ENCODE peak calls at places on chromosomes 3 and 15, in nine cellular contexts. One of them, this sample, is unnamed. For H3K27me3, the result is how much of the 10 kb centered on the place peaks cover.

GRCh38 chr3:33057320-33058298 is 39.3 kb downstream of the GLB1 start:
- DNase-seq in GM23338: no peak
- DNase-seq in A673: no peak
- DNase-seq in keratinocyte: no peak
- DNase-seq in mammary epithelial cell: no peak
- DNase-seq in DND-41: no peak
- DNase-seq in neural progenitor cell: no peak
- DNase-seq in GM23248: no peak
- DNase-seq in fibroblast of lung: no peak
- DNase-seq in this sample: peak

GRCh38 chr3:176075491-176075890 is 1121.8 kb downstream of the TBL1XR1 start:
- DNase-seq in DND-41: no peak
- DNase-seq in A673: no peak
- DNase-seq in keratinocyte: no peak
- DNase-seq in neural progenitor cell: no peak
- DNase-seq in GM23248: no peak
- DNase-seq in mammary epithelial cell: no peak
- DNase-seq in GM23338: no peak
- DNase-seq in fibroblast of lung: no peak
- DNase-seq in this sample: no peak

GRCh38 chr3:79424811-79425210 is 343.0 kb downstream of the ROBO1 start:
- DNase-seq in GM23248: no peak
- DNase-seq in fibroblast of lung: no peak
- DNase-seq in A673: no peak
- DNase-seq in mammary epithelial cell: peak
- DNase-seq in GM23338: no peak
- DNase-seq in DND-41: no peak
- DNase-seq in keratinocyte: peak
- DNase-seq in neural progenitor cell: no peak
- DNase-seq in this sample: no peak

GRCh38 chr3:52213005-52213404 is 12.4 kb downstream of the TLR9 start:
- DNase-seq in A673: no peak
- DNase-seq in neural progenitor cell: no peak
- DNase-seq in mammary epithelial cell: no peak
- DNase-seq in fibroblast of lung: no peak
- DNase-seq in GM23248: no peak
- DNase-seq in DND-41: no peak
- DNase-seq in keratinocyte: no peak
- DNase-seq in GM23338: no peak
- DNase-seq in this sample: no peak

GRCh38 chr3:99601493-99601892 is 36.9 kb upstream of the COL8A1 start:
- DNase-seq in GM23248: no peak
- DNase-seq in A673: no peak
- DNase-seq in neural progenitor cell: no peak
- DNase-seq in fibroblast of lung: no peak
- DNase-seq in keratinocyte: no peak
- DNase-seq in DND-41: no peak
- DNase-seq in GM23338: no peak
- DNase-seq in mammary epithelial cell: no peak
- DNase-seq in this sample: no peak

GRCh38 chr3:100899440-100900091 is 93.7 kb downstream of the ABI3BP start:
- DNase-seq in neural progenitor cell: no peak
- DNase-seq in DND-41: no peak
- DNase-seq in GM23248: no peak
- DNase-seq in mammary epithelial cell: no peak
- DNase-seq in fibroblast of lung: no peak
- DNase-seq in A673: peak
- DNase-seq in GM23338: no peak
- DNase-seq in keratinocyte: no peak
- DNase-seq in this sample: no peak

GRCh38 chr3:126128504-126129407 is 44.8 kb upstream of the SLC41A3 start:
- DNase-seq in A673: no peak
- DNase-seq in GM23338: no peak
- DNase-seq in DND-41: no peak
- DNase-seq in mammary epithelial cell: no peak
- DNase-seq in neural progenitor cell: no peak
- DNase-seq in GM23248: no peak
- DNase-seq in keratinocyte: no peak
- DNase-seq in fibroblast of lung: no peak
- DNase-seq in this sample: no peak

GRCh38 chr3:104673981-104674380 is 692.7 kb upstream of the ALCAM start:
- DNase-seq in GM23248: no peak
- DNase-seq in GM23338: no peak
- DNase-seq in keratinocyte: no peak
- DNase-seq in mammary epithelial cell: no peak
- DNase-seq in neural progenitor cell: no peak
- DNase-seq in fibroblast of lung: no peak
- DNase-seq in DND-41: no peak
- DNase-seq in A673: no peak
- DNase-seq in this sample: peak

GRCh38 chr3:135310317-135310716 is 515.3 kb downstream of the EPHB1 start:
- DNase-seq in A673: no peak
- DNase-seq in neural progenitor cell: no peak
- DNase-seq in keratinocyte: no peak
- DNase-seq in GM23248: no peak
- DNase-seq in fibroblast of lung: no peak
- DNase-seq in mammary epithelial cell: no peak
- DNase-seq in DND-41: no peak
- DNase-seq in GM23338: peak
- DNase-seq in this sample: no peak

GRCh38 chr15:48313216-48313615 is 18.0 kb upstream of the DUT start:
- DNase-seq in GM23338: no peak
- DNase-seq in keratinocyte: no peak
- DNase-seq in A673: no peak
- DNase-seq in GM23248: no peak
- DNase-seq in neural progenitor cell: no peak
- DNase-seq in DND-41: no peak
- DNase-seq in mammary epithelial cell: no peak
- DNase-seq in fibroblast of lung: no peak
- DNase-seq in this sample: no peak

GRCh38 chr3:35929158-35929557 is 289.8 kb downstream of the ARPP21 start:
- DNase-seq in keratinocyte: no peak
- DNase-seq in A673: no peak
- DNase-seq in fibroblast of lung: no peak
- DNase-seq in DND-41: no peak
- DNase-seq in mammary epithelial cell: no peak
- DNase-seq in neural progenitor cell: no peak
- DNase-seq in GM23338: no peak
- DNase-seq in GM23248: no peak
- DNase-seq in this sample: peak

GRCh38 chr3:34832865-34833508 is 806.3 kb upstream of the ARPP21 start:
- DNase-seq in keratinocyte: no peak
- DNase-seq in neural progenitor cell: peak
- DNase-seq in GM23338: no peak
- DNase-seq in A673: no peak
- DNase-seq in mammary epithelial cell: no peak
- DNase-seq in DND-41: no peak
- DNase-seq in GM23248: no peak
- DNase-seq in fibroblast of lung: no peak
- DNase-seq in this sample: no peak

GRCh38 chr15:99326235-99326634 is 75.0 kb downstream of the LRRC28 start:
- DNase-seq in neural progenitor cell: no peak
- DNase-seq in mammary epithelial cell: peak
- DNase-seq in A673: no peak
- DNase-seq in fibroblast of lung: no peak
- DNase-seq in DND-41: no peak
- DNase-seq in GM23338: no peak
- DNase-seq in keratinocyte: no peak
- DNase-seq in GM23248: no peak
- DNase-seq in this sample: no peak

DNA sequence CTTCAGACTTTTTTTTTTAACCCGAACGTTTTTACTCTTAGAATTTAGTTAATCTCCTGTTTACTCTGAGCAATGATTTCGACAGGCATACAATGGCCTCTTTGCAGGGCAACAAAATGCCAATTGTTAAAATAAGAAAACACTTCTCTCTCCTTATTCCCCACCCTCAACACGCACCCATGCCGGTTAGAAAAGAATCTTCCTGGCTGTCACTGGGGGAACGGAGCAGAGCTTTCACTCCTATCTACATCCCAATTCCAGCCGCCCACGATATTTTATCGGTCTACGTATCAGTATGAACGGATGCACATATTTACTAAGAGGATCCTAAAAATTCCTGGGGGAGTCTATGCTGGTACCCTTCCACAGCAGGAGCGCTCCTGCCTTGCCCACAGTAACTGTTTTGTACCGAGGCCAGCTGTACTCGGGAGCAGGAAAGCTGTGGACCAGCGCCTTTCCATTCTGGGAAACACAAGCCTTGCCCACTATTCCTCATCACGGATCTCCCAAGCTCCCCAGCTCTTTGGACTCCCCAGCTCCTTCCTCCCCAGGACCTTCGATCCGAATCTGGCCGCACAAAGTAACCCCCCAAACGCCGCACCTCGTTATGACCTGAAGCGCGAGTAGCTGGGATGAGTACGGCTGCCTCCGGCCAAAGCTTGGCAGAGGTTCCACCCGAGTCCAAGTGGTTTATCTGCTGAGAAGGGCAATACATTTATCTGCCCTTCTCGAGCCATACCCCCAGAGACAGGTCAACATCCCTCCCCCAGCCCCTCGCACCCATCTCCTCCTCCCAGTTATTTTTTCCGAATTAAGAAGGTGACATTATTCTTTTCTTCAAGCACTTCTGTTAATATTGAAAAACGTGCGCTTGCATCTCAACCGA is 2.2 kb upstream of the FOXB1 start:
- DNase-seq in A673: no peak
- DNase-seq in GM23248: no peak
- DNase-seq in GM23338: peak
- DNase-seq in neural progenitor cell: peak
- DNase-seq in DND-41: no peak
- DNase-seq in fibroblast of lung: no peak
- DNase-seq in mammary epithelial cell: no peak
- DNase-seq in keratinocyte: no peak
- DNase-seq in this sample: no peak
- H3K27me3 ChIP-seq in A673: half or more
- H3K27me3 ChIP-seq in GM23248: half or more
- H3K27me3 ChIP-seq in GM23338: half or more
- H3K27me3 ChIP-seq in neural progenitor cell: half or more
- H3K27me3 ChIP-seq in DND-41: under half
- H3K27me3 ChIP-seq in fibroblast of lung: half or more
- H3K27me3 ChIP-seq in mammary epithelial cell: half or more
- H3K27me3 ChIP-seq in keratinocyte: half or more
- H3K27me3 ChIP-seq in this sample: half or more

DNA sequence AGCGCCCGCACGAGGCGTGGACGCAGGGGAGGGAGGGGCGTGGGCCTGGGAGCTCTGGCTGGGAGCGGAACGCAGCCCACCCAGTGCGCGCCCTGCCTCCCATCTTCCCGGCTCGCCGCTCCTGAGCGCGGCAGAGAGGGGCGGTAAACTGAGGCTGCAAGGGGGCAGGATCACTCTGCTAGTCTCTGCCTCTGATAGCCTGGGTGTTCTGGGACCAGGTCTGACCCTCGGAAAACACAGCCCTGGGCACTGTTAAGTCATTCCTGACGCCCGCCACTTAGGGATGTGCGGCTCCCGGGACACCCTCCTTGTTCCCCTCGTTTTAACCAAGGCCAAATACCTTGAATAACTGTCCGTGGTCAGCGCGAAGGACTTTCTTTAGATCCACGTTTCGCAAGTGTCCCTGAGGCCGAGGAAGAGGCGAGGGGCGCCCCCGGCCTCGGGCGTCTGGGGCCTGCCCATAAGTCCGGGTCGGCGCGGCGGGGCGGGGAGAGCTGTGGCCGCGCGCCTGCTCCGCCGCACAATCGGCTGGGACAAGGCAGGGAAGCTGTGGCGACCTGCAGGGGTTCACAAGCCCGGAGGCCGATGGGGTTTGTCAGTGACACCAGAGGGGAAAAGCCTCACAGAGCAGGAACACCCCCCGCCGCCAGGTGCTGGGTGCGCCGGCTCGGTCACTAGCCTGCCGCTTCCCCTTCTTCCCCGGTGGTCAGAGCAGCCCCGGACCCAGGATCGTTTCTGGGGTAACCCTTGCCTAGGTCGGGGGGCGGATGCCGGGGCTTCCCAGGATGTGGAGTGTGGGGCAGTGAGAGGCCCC is 1.5 kb downstream of the ITPKA start:
- DNase-seq in keratinocyte: no peak
- DNase-seq in GM23248: no peak
- DNase-seq in neural progenitor cell: peak
- DNase-seq in GM23338: peak
- DNase-seq in fibroblast of lung: no peak
- DNase-seq in DND-41: no peak
- DNase-seq in mammary epithelial cell: no peak
- DNase-seq in A673: no peak
- DNase-seq in this sample: no peak
- TF ChIP-seq EZH2 in keratinocyte: peak
- TF ChIP-seq EZH2 in GM23248: no peak
- TF ChIP-seq EZH2 in neural progenitor cell: peak
- TF ChIP-seq EZH2 in GM23338: peak
- TF ChIP-seq EZH2 in fibroblast of lung: peak
- TF ChIP-seq EZH2 in DND-41: no peak
- TF ChIP-seq EZH2 in mammary epithelial cell: peak
- TF ChIP-seq EZH2 in A673: no peak
- TF ChIP-seq EZH2 in this sample: peak

GRCh38 chr3:14827776-14828175 is 9.0 kb downstream of the FGD5 start:
- DNase-seq in DND-41: no peak
- DNase-seq in fibroblast of lung: no peak
- DNase-seq in keratinocyte: no peak
- DNase-seq in GM23338: no peak
- DNase-seq in neural progenitor cell: no peak
- DNase-seq in mammary epithelial cell: no peak
- DNase-seq in GM23248: no peak
- DNase-seq in A673: no peak
- DNase-seq in this sample: no peak
- H3K27me3 ChIP-seq in DND-41: under half
- H3K27me3 ChIP-seq in fibroblast of lung: under half
- H3K27me3 ChIP-seq in keratinocyte: under half
- H3K27me3 ChIP-seq in GM23338: under half
- H3K27me3 ChIP-seq in neural progenitor cell: under half
- H3K27me3 ChIP-seq in mammary epithelial cell: under half
- H3K27me3 ChIP-seq in GM23248: under half
- H3K27me3 ChIP-seq in A673: half or more
- H3K27me3 ChIP-seq in this sample: under half

DNA sequence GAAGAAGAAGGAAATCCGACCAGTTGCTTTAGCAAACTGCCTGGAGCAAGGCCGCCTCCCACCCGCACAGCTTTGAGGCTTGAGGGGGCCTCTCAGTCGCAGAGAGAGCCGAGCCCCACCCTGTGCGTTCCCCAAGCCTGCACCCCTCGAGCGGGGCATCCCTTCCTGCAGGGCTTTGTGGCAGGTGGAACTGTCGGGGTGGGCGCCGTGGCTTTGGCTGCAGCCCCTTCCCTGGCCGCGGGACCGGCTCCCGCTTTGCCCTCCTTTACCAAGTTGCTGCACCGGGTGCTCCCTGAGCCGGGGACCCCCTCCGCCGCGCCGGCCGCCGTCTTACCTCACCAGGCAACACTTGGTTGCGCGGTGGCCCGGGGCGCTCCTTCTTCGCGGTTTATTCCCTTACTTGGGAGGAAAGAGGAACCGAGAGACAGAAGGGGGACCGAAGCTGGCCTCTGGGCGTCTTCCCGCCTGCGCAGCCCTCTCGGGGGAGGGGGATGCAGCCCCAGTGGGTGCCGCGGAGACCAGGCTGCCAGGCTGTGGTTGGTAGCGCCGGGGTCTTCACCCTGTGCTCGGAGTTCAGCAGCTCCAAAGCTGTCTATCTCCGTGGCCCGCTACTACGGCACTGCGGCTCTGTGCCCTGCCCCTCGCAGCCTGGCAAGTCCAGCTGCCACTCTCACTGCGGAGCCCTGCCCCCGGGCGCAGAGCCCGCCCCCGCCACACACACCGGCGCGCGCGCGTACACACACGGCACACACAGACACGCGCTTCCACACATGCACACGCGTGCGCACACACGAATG is at the start of gene DGKG:
- DNase-seq in neural progenitor cell: peak
- DNase-seq in mammary epithelial cell: peak
- DNase-seq in GM23338: peak
- DNase-seq in DND-41: no peak
- DNase-seq in GM23248: peak
- DNase-seq in fibroblast of lung: no peak
- DNase-seq in A673: peak
- DNase-seq in keratinocyte: no peak
- DNase-seq in this sample: no peak
- TF ChIP-seq EZH2 in neural progenitor cell: peak
- TF ChIP-seq EZH2 in mammary epithelial cell: peak
- TF ChIP-seq EZH2 in GM23338: peak
- TF ChIP-seq EZH2 in DND-41: no peak
- TF ChIP-seq EZH2 in GM23248: no peak
- TF ChIP-seq EZH2 in fibroblast of lung: no peak
- TF ChIP-seq EZH2 in A673: peak
- TF ChIP-seq EZH2 in keratinocyte: peak
- TF ChIP-seq EZH2 in this sample: peak